ENCODE peak calls at places on chromosome 9, in four cellular contexts. O, K, Y and N are unnamed samples.

GRCh38 chr9:125912261-125912660 is 165.1 kb downstream of the PBX3 start:
- DNase-seq in Y (no peak), O (no peak), K (no peak), N (no peak)

GRCh38 chr9:124855944-124856773 is 2.9 kb downstream of the WDR38 start:
- DNase-seq in Y (no peak), O (no peak), K (peak), N (no peak)

GRCh38 chr9:846852-847251 is 5.4 kb downstream of the DMRT1 start:
- DNase-seq in O (no peak), K (peak), Y (no peak), N (no peak)

GRCh38 chr9:15501803-15502202 is 9.0 kb downstream of the PSIP1 start:
- DNase-seq in K (no peak), Y (no peak), O (no peak), N (no peak)

GRCh38 chr9:137459601-137460362 is 648 bp upstream of the NSMF start:
- DNase-seq in Y (no peak), K (no peak), O (no peak), N (no peak)

GRCh38 chr9:76433851-76434250 is 25.1 kb upstream of the GCNT1 start:
- DNase-seq in K (no peak), Y (peak), O (no peak), N (no peak)

GRCh38 chr9:126420643-126421564 is 94.3 kb downstream of the MVB12B start:
- DNase-seq in O (peak), K (peak), Y (peak), N (no peak)

GRCh38 chr9:114988962-114989599 is 58.7 kb upstream of the TNFSF8 start:
- DNase-seq in O (no peak), K (no peak), Y (no peak), N (no peak)

GRCh38 chr9:33349743-33350142 is 52.6 kb downstream of the AQP7 start:
- DNase-seq in K (no peak), O (no peak), Y (no peak), N (no peak)

GRCh38 chr9:91301161-91301560 is 60.6 kb downstream of the AUH start:
- DNase-seq in Y (peak), O (no peak), K (no peak), N (no peak)

GRCh38 chr9:137435980-137436760 is 5.0 kb downstream of the ENTPD8 start:
- DNase-seq in Y (peak), O (peak), K (no peak), N (no peak)

GRCh38 chr9:124327488-124327887 is 69.7 kb downstream of the NEK6 start:
- DNase-seq in O (no peak), K (no peak), Y (no peak), N (no peak)

GRCh38 chr9:8963882-8964281 is 1164.3 kb upstream of the DMAC1 start:
- DNase-seq in K (no peak), Y (no peak), O (no peak), N (no peak)

GRCh38 chr9:131678499-131679111 is 61.3 kb downstream of the RAPGEF1 start:
- DNase-seq in K (peak), O (peak), Y (peak), N (peak)

GRCh38 chr9:129310666-129311350 is 132.7 kb upstream of the IER5L start:
- DNase-seq in O (no peak), K (no peak), Y (no peak), N (no peak)

GRCh38 chr9:15400281-15400941 is 22.3 kb upstream of the SNAPC3 start:
- DNase-seq in O (no peak), K (no peak), Y (no peak), N (no peak)

GRCh38 chr9:137534256-137535119 is 15.7 kb downstream of the PNPLA7 start:
- DNase-seq in O (peak), K (peak), Y (peak), N (no peak)

GRCh38 chr9:37026085-37026935 is 7.8 kb downstream of the PAX5 start:
- DNase-seq in Y (no peak), O (no peak), K (peak), N (no peak)

GRCh38 chr9:16175461-16175860 is 622.6 kb downstream of the CCDC171 start:
- DNase-seq in O (no peak), K (no peak), Y (no peak), N (no peak)

GRCh38 chr9:26264709-26265601 is 586.7 kb upstream of the TUSC1 start:
- DNase-seq in Y (peak), K (peak), O (no peak), N (peak)

GRCh38 chr9:133658442-133659431 is 22.6 kb downstream of the DBH start:
- DNase-seq in Y (peak), O (peak), K (peak), N (no peak)
- H3K4me3 ChIP-seq in Y (peak), O (peak), K (no peak), N (peak)

GRCh38 chr9:93026640-93027039 is 31.9 kb upstream of the SUSD3 start:
- DNase-seq in O (no peak), K (no peak), Y (no peak), N (no peak)
- H3K27ac ChIP-seq in O (no peak), K (no peak), Y (no peak), N (no peak)

GRCh38 chr9:135604437-135605237 is 34.7 kb downstream of the GLT6D1 start:
- DNase-seq in O (no peak), Y (no peak), K (no peak), N (no peak)
- H3K4me3 ChIP-seq in O (no peak), Y (no peak), K (no peak), N (no peak)

GRCh38 chr9:101246691-101247090 is 138.1 kb downstream of the BAAT start:
- DNase-seq in Y (no peak), K (no peak), O (no peak), N (no peak)

GRCh38 chr9:101247297-101247696 is 137.5 kb downstream of the BAAT start:
- DNase-seq in O (no peak), K (no peak), Y (no peak), N (no peak)

DNA sequence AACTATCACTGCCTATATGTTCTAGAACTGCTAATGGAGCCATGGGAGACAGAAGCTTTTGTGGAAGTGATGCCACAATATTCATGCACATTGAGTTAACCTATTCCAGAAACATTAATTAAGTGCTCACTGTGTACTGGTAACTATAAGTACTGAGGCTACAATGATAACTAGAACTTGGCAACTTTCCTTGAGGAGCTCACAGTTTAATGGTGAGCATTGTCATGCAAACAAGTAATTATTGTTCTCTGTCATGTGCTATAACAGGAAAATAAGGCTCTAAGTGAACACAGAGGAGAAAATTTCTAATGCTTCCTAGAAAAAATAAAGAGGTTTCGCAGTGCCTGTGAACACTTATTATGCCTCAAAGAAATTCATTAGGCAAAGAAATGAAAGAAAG is 142.2 kb downstream of the BAAT start:
- DNase-seq in Y (no peak), K (no peak), O (no peak), N (no peak)
- H3K27ac ChIP-seq in Y (no peak), K (no peak), O (no peak), N (no peak)

GRCh38 chr9:113501129-113501686 is 37.7 kb downstream of the RGS3 start:
- DNase-seq in O (no peak), Y (no peak), K (peak), N (no peak)

GRCh38 chr9:113503131-113503541 is 39.6 kb downstream of the RGS3 start:
- DNase-seq in O (no peak), Y (no peak), K (no peak), N (no peak)

GRCh38 chr9:113502427-113503008 is 39.0 kb downstream of the RGS3 start:
- DNase-seq in O (no peak), Y (no peak), K (no peak), N (no peak)

GRCh38 chr9:113499876-113500497 is 36.5 kb downstream of the RGS3 start:
- DNase-seq in O (no peak), Y (no peak), K (no peak), N (no peak)

GRCh38 chr9:113501821-113502220 is 38.3 kb downstream of the RGS3 start:
- DNase-seq in O (no peak), K (no peak), Y (no peak), N (no peak)
- H3K4me3 ChIP-seq in O (no peak), K (no peak), Y (no peak), N (no peak)

GRCh38 chr9:13054381-13054780 is 225.1 kb downstream of the MPDZ start:
- DNase-seq in O (no peak), K (no peak), Y (no peak), N (no peak)
- H3K27ac ChIP-seq in O (no peak), K (no peak), Y (no peak), N (no peak)